ENCODE peak calls at places on chromosomes 13 and 19, in ten cellular contexts. One of them, this sample, is unnamed.

GRCh38 chr13:46492946-46493345 is 60.0 kb upstream of the LRCH1 start:
- DNase-seq in hippocampal formation: no peak
- DNase-seq in activated CD8-positive, alpha-beta memory T cell treated with anti-CD3 and anti-CD28 coated beads, Interleukin-2, amount 50 U/mL, for 4 hours: no peak
- DNase-seq in activated T-cell treated with anti-CD3 and anti-CD28 coated beads, Interleukin-2, amount 50 U/mL, for 4 hours: no peak
- DNase-seq in ovary: no peak
- DNase-seq in mesendoderm: peak
- DNase-seq in activated T-helper 2 cell treated with anti-CD3 and anti-CD28 coated beads, Interferon-gamma antibody, Interleukin-2, Interleukin-4, amounts not matched to agents 10 μg/mL and 5 μg/mL and 100 μg/mL, durations not matched to agents 14 hours and 24 hours and 36 hours: no peak
- DNase-seq in D721Med: no peak
- DNase-seq in NCI-H524: peak
- DNase-seq in tibial artery: no peak
- DNase-seq in this sample: peak

GRCh38 chr19:46461537-46461936 is 9.8 kb downstream of the PNMA8A start:
- DNase-seq in hippocampal formation: no peak
- DNase-seq in activated CD8-positive, alpha-beta memory T cell treated with anti-CD3 and anti-CD28 coated beads, Interleukin-2, amount 50 U/mL, for 4 hours: no peak
- DNase-seq in activated T-cell treated with anti-CD3 and anti-CD28 coated beads, Interleukin-2, amount 50 U/mL, for 4 hours: no peak
- DNase-seq in ovary: no peak
- DNase-seq in mesendoderm: no peak
- DNase-seq in activated T-helper 2 cell treated with anti-CD3 and anti-CD28 coated beads, Interferon-gamma antibody, Interleukin-2, Interleukin-4, amounts not matched to agents 10 μg/mL and 5 μg/mL and 100 μg/mL, durations not matched to agents 14 hours and 24 hours and 36 hours: no peak
- DNase-seq in D721Med: no peak
- DNase-seq in NCI-H524: peak
- DNase-seq in tibial artery: no peak
- DNase-seq in this sample: peak

GRCh38 chr13:45121421-45121820 is 1.1 kb downstream of the GTF2F2 start:
- DNase-seq in hippocampal formation: no peak
- DNase-seq in activated CD8-positive, alpha-beta memory T cell treated with anti-CD3 and anti-CD28 coated beads, Interleukin-2, amount 50 U/mL, for 4 hours: no peak
- DNase-seq in activated T-cell treated with anti-CD3 and anti-CD28 coated beads, Interleukin-2, amount 50 U/mL, for 4 hours: no peak
- DNase-seq in ovary: no peak
- DNase-seq in mesendoderm: peak
- DNase-seq in activated T-helper 2 cell treated with anti-CD3 and anti-CD28 coated beads, Interferon-gamma antibody, Interleukin-2, Interleukin-4, amounts not matched to agents 10 μg/mL and 5 μg/mL and 100 μg/mL, durations not matched to agents 14 hours and 24 hours and 36 hours: no peak
- DNase-seq in D721Med: no peak
- DNase-seq in NCI-H524: no peak
- DNase-seq in tibial artery: no peak
- DNase-seq in this sample: no peak

GRCh38 chr13:106350208-106350607 is 185.3 kb downstream of the EFNB2 start:
- DNase-seq in hippocampal formation: no peak
- DNase-seq in activated CD8-positive, alpha-beta memory T cell treated with anti-CD3 and anti-CD28 coated beads, Interleukin-2, amount 50 U/mL, for 4 hours: no peak
- DNase-seq in activated T-cell treated with anti-CD3 and anti-CD28 coated beads, Interleukin-2, amount 50 U/mL, for 4 hours: no peak
- DNase-seq in ovary: no peak
- DNase-seq in mesendoderm: peak
- DNase-seq in activated T-helper 2 cell treated with anti-CD3 and anti-CD28 coated beads, Interferon-gamma antibody, Interleukin-2, Interleukin-4, amounts not matched to agents 10 μg/mL and 5 μg/mL and 100 μg/mL, durations not matched to agents 14 hours and 24 hours and 36 hours: no peak
- DNase-seq in D721Med: no peak
- DNase-seq in NCI-H524: no peak
- DNase-seq in tibial artery: no peak
- DNase-seq in this sample: no peak

GRCh38 chr19:15251749-15252397 is 19.6 kb upstream of the EPHX3 start:
- DNase-seq in hippocampal formation: no peak
- DNase-seq in activated CD8-positive, alpha-beta memory T cell treated with anti-CD3 and anti-CD28 coated beads, Interleukin-2, amount 50 U/mL, for 4 hours: no peak
- DNase-seq in activated T-cell treated with anti-CD3 and anti-CD28 coated beads, Interleukin-2, amount 50 U/mL, for 4 hours: no peak
- DNase-seq in ovary: peak
- DNase-seq in mesendoderm: peak
- DNase-seq in activated T-helper 2 cell treated with anti-CD3 and anti-CD28 coated beads, Interferon-gamma antibody, Interleukin-2, Interleukin-4, amounts not matched to agents 10 μg/mL and 5 μg/mL and 100 μg/mL, durations not matched to agents 14 hours and 24 hours and 36 hours: no peak
- DNase-seq in D721Med: no peak
- DNase-seq in NCI-H524: peak
- DNase-seq in tibial artery: peak
- DNase-seq in this sample: no peak

GRCh38 chr13:49248433-49249002 is 793 bp downstream of the CDADC1 start:
- DNase-seq in hippocampal formation: no peak
- DNase-seq in activated CD8-positive, alpha-beta memory T cell treated with anti-CD3 and anti-CD28 coated beads, Interleukin-2, amount 50 U/mL, for 4 hours: peak
- DNase-seq in activated T-cell treated with anti-CD3 and anti-CD28 coated beads, Interleukin-2, amount 50 U/mL, for 4 hours: no peak
- DNase-seq in ovary: no peak
- DNase-seq in mesendoderm: no peak
- DNase-seq in activated T-helper 2 cell treated with anti-CD3 and anti-CD28 coated beads, Interferon-gamma antibody, Interleukin-2, Interleukin-4, amounts not matched to agents 10 μg/mL and 5 μg/mL and 100 μg/mL, durations not matched to agents 14 hours and 24 hours and 36 hours: peak
- DNase-seq in D721Med: no peak
- DNase-seq in NCI-H524: no peak
- DNase-seq in tibial artery: no peak
- DNase-seq in this sample: no peak

GRCh38 chr19:56097776-56098175 is 23.3 kb downstream of the ZNF787 start:
- DNase-seq in hippocampal formation: no peak
- DNase-seq in activated CD8-positive, alpha-beta memory T cell treated with anti-CD3 and anti-CD28 coated beads, Interleukin-2, amount 50 U/mL, for 4 hours: no peak
- DNase-seq in activated T-cell treated with anti-CD3 and anti-CD28 coated beads, Interleukin-2, amount 50 U/mL, for 4 hours: no peak
- DNase-seq in ovary: no peak
- DNase-seq in mesendoderm: no peak
- DNase-seq in activated T-helper 2 cell treated with anti-CD3 and anti-CD28 coated beads, Interferon-gamma antibody, Interleukin-2, Interleukin-4, amounts not matched to agents 10 μg/mL and 5 μg/mL and 100 μg/mL, durations not matched to agents 14 hours and 24 hours and 36 hours: no peak
- DNase-seq in D721Med: no peak
- DNase-seq in NCI-H524: no peak
- DNase-seq in tibial artery: no peak
- DNase-seq in this sample: no peak

GRCh38 chr19:42150940-42151339 is 18.7 kb upstream of the POU2F2 start:
- DNase-seq in hippocampal formation: no peak
- DNase-seq in activated CD8-positive, alpha-beta memory T cell treated with anti-CD3 and anti-CD28 coated beads, Interleukin-2, amount 50 U/mL, for 4 hours: no peak
- DNase-seq in activated T-cell treated with anti-CD3 and anti-CD28 coated beads, Interleukin-2, amount 50 U/mL, for 4 hours: no peak
- DNase-seq in ovary: no peak
- DNase-seq in mesendoderm: no peak
- DNase-seq in activated T-helper 2 cell treated with anti-CD3 and anti-CD28 coated beads, Interferon-gamma antibody, Interleukin-2, Interleukin-4, amounts not matched to agents 10 μg/mL and 5 μg/mL and 100 μg/mL, durations not matched to agents 14 hours and 24 hours and 36 hours: no peak
- DNase-seq in D721Med: no peak
- DNase-seq in NCI-H524: no peak
- DNase-seq in tibial artery: no peak
- DNase-seq in this sample: no peak

GRCh38 chr19:14337510-14337909 is 43.7 kb upstream of the ADGRE5 start:
- DNase-seq in hippocampal formation: no peak
- DNase-seq in activated CD8-positive, alpha-beta memory T cell treated with anti-CD3 and anti-CD28 coated beads, Interleukin-2, amount 50 U/mL, for 4 hours: no peak
- DNase-seq in activated T-cell treated with anti-CD3 and anti-CD28 coated beads, Interleukin-2, amount 50 U/mL, for 4 hours: peak
- DNase-seq in ovary: no peak
- DNase-seq in mesendoderm: peak
- DNase-seq in activated T-helper 2 cell treated with anti-CD3 and anti-CD28 coated beads, Interferon-gamma antibody, Interleukin-2, Interleukin-4, amounts not matched to agents 10 μg/mL and 5 μg/mL and 100 μg/mL, durations not matched to agents 14 hours and 24 hours and 36 hours: peak
- DNase-seq in D721Med: no peak
- DNase-seq in NCI-H524: no peak
- DNase-seq in tibial artery: no peak
- DNase-seq in this sample: no peak

GRCh38 chr19:15934332-15935078 is at the start of gene CYP4F11:
- DNase-seq in hippocampal formation: peak
- DNase-seq in activated CD8-positive, alpha-beta memory T cell treated with anti-CD3 and anti-CD28 coated beads, Interleukin-2, amount 50 U/mL, for 4 hours: no peak
- DNase-seq in activated T-cell treated with anti-CD3 and anti-CD28 coated beads, Interleukin-2, amount 50 U/mL, for 4 hours: no peak
- DNase-seq in ovary: peak
- DNase-seq in mesendoderm: no peak
- DNase-seq in activated T-helper 2 cell treated with anti-CD3 and anti-CD28 coated beads, Interferon-gamma antibody, Interleukin-2, Interleukin-4, amounts not matched to agents 10 μg/mL and 5 μg/mL and 100 μg/mL, durations not matched to agents 14 hours and 24 hours and 36 hours: no peak
- DNase-seq in D721Med: no peak
- DNase-seq in NCI-H524: no peak
- DNase-seq in tibial artery: peak
- DNase-seq in this sample: no peak

GRCh38 chr13:113928701-113929627 is 44.9 kb downstream of the C13orf46 start:
- DNase-seq in hippocampal formation: peak
- DNase-seq in activated CD8-positive, alpha-beta memory T cell treated with anti-CD3 and anti-CD28 coated beads, Interleukin-2, amount 50 U/mL, for 4 hours: peak
- DNase-seq in activated T-cell treated with anti-CD3 and anti-CD28 coated beads, Interleukin-2, amount 50 U/mL, for 4 hours: no peak
- DNase-seq in ovary: peak
- DNase-seq in mesendoderm: no peak
- DNase-seq in activated T-helper 2 cell treated with anti-CD3 and anti-CD28 coated beads, Interferon-gamma antibody, Interleukin-2, Interleukin-4, amounts not matched to agents 10 μg/mL and 5 μg/mL and 100 μg/mL, durations not matched to agents 14 hours and 24 hours and 36 hours: no peak
- DNase-seq in D721Med: no peak
- DNase-seq in NCI-H524: no peak
- DNase-seq in tibial artery: peak
- DNase-seq in this sample: no peak

GRCh38 chr19:35345671-35346111 is 2.0 kb upstream of the FFAR1 start:
- DNase-seq in hippocampal formation: no peak
- DNase-seq in activated CD8-positive, alpha-beta memory T cell treated with anti-CD3 and anti-CD28 coated beads, Interleukin-2, amount 50 U/mL, for 4 hours: no peak
- DNase-seq in activated T-cell treated with anti-CD3 and anti-CD28 coated beads, Interleukin-2, amount 50 U/mL, for 4 hours: no peak
- DNase-seq in ovary: no peak
- DNase-seq in mesendoderm: no peak
- DNase-seq in activated T-helper 2 cell treated with anti-CD3 and anti-CD28 coated beads, Interferon-gamma antibody, Interleukin-2, Interleukin-4, amounts not matched to agents 10 μg/mL and 5 μg/mL and 100 μg/mL, durations not matched to agents 14 hours and 24 hours and 36 hours: no peak
- DNase-seq in D721Med: no peak
- DNase-seq in NCI-H524: no peak
- DNase-seq in tibial artery: peak
- DNase-seq in this sample: no peak

GRCh38 chr19:29745253-29745652 is 30.2 kb upstream of the C19orf12 start:
- DNase-seq in hippocampal formation: no peak
- DNase-seq in activated CD8-positive, alpha-beta memory T cell treated with anti-CD3 and anti-CD28 coated beads, Interleukin-2, amount 50 U/mL, for 4 hours: no peak
- DNase-seq in activated T-cell treated with anti-CD3 and anti-CD28 coated beads, Interleukin-2, amount 50 U/mL, for 4 hours: no peak
- DNase-seq in ovary: no peak
- DNase-seq in mesendoderm: peak
- DNase-seq in activated T-helper 2 cell treated with anti-CD3 and anti-CD28 coated beads, Interferon-gamma antibody, Interleukin-2, Interleukin-4, amounts not matched to agents 10 μg/mL and 5 μg/mL and 100 μg/mL, durations not matched to agents 14 hours and 24 hours and 36 hours: no peak
- DNase-seq in D721Med: no peak
- DNase-seq in NCI-H524: no peak
- DNase-seq in tibial artery: no peak
- DNase-seq in this sample: no peak

GRCh38 chr13:34065915-34066314 is 248.0 kb downstream of the RFC3 start:
- DNase-seq in hippocampal formation: no peak
- DNase-seq in activated CD8-positive, alpha-beta memory T cell treated with anti-CD3 and anti-CD28 coated beads, Interleukin-2, amount 50 U/mL, for 4 hours: no peak
- DNase-seq in activated T-cell treated with anti-CD3 and anti-CD28 coated beads, Interleukin-2, amount 50 U/mL, for 4 hours: no peak
- DNase-seq in ovary: no peak
- DNase-seq in mesendoderm: peak
- DNase-seq in activated T-helper 2 cell treated with anti-CD3 and anti-CD28 coated beads, Interferon-gamma antibody, Interleukin-2, Interleukin-4, amounts not matched to agents 10 μg/mL and 5 μg/mL and 100 μg/mL, durations not matched to agents 14 hours and 24 hours and 36 hours: no peak
- DNase-seq in D721Med: no peak
- DNase-seq in NCI-H524: no peak
- DNase-seq in tibial artery: no peak
- DNase-seq in this sample: no peak

GRCh38 chr13:113802090-113802531 is 43.1 kb downstream of the TMEM255B start:
- DNase-seq in hippocampal formation: no peak
- DNase-seq in activated CD8-positive, alpha-beta memory T cell treated with anti-CD3 and anti-CD28 coated beads, Interleukin-2, amount 50 U/mL, for 4 hours: no peak
- DNase-seq in activated T-cell treated with anti-CD3 and anti-CD28 coated beads, Interleukin-2, amount 50 U/mL, for 4 hours: no peak
- DNase-seq in ovary: peak
- DNase-seq in mesendoderm: peak
- DNase-seq in activated T-helper 2 cell treated with anti-CD3 and anti-CD28 coated beads, Interferon-gamma antibody, Interleukin-2, Interleukin-4, amounts not matched to agents 10 μg/mL and 5 μg/mL and 100 μg/mL, durations not matched to agents 14 hours and 24 hours and 36 hours: no peak
- DNase-seq in D721Med: no peak
- DNase-seq in NCI-H524: peak
- DNase-seq in tibial artery: peak
- DNase-seq in this sample: no peak

GRCh38 chr13:40366119-40366518 is 300.3 kb downstream of the FOXO1 start:
- DNase-seq in hippocampal formation: no peak
- DNase-seq in activated CD8-positive, alpha-beta memory T cell treated with anti-CD3 and anti-CD28 coated beads, Interleukin-2, amount 50 U/mL, for 4 hours: no peak
- DNase-seq in activated T-cell treated with anti-CD3 and anti-CD28 coated beads, Interleukin-2, amount 50 U/mL, for 4 hours: no peak
- DNase-seq in ovary: no peak
- DNase-seq in mesendoderm: no peak
- DNase-seq in activated T-helper 2 cell treated with anti-CD3 and anti-CD28 coated beads, Interferon-gamma antibody, Interleukin-2, Interleukin-4, amounts not matched to agents 10 μg/mL and 5 μg/mL and 100 μg/mL, durations not matched to agents 14 hours and 24 hours and 36 hours: no peak
- DNase-seq in D721Med: no peak
- DNase-seq in NCI-H524: no peak
- DNase-seq in tibial artery: no peak
- DNase-seq in this sample: no peak

GRCh38 chr13:52070929-52071523 is 46.5 kb downstream of the UTP14C start:
- DNase-seq in hippocampal formation: no peak
- DNase-seq in activated CD8-positive, alpha-beta memory T cell treated with anti-CD3 and anti-CD28 coated beads, Interleukin-2, amount 50 U/mL, for 4 hours: peak
- DNase-seq in activated T-cell treated with anti-CD3 and anti-CD28 coated beads, Interleukin-2, amount 50 U/mL, for 4 hours: peak
- DNase-seq in ovary: no peak
- DNase-seq in mesendoderm: peak
- DNase-seq in activated T-helper 2 cell treated with anti-CD3 and anti-CD28 coated beads, Interferon-gamma antibody, Interleukin-2, Interleukin-4, amounts not matched to agents 10 μg/mL and 5 μg/mL and 100 μg/mL, durations not matched to agents 14 hours and 24 hours and 36 hours: peak
- DNase-seq in D721Med: no peak
- DNase-seq in NCI-H524: no peak
- DNase-seq in tibial artery: no peak
- DNase-seq in this sample: peak

GRCh38 chr19:35750167-35750566 is 1.8 kb downstream of the LIN37 start:
- DNase-seq in hippocampal formation: no peak
- DNase-seq in activated CD8-positive, alpha-beta memory T cell treated with anti-CD3 and anti-CD28 coated beads, Interleukin-2, amount 50 U/mL, for 4 hours: no peak
- DNase-seq in activated T-cell treated with anti-CD3 and anti-CD28 coated beads, Interleukin-2, amount 50 U/mL, for 4 hours: no peak
- DNase-seq in ovary: no peak
- DNase-seq in mesendoderm: no peak
- DNase-seq in activated T-helper 2 cell treated with anti-CD3 and anti-CD28 coated beads, Interferon-gamma antibody, Interleukin-2, Interleukin-4, amounts not matched to agents 10 μg/mL and 5 μg/mL and 100 μg/mL, durations not matched to agents 14 hours and 24 hours and 36 hours: no peak
- DNase-seq in D721Med: no peak
- DNase-seq in NCI-H524: no peak
- DNase-seq in tibial artery: no peak
- DNase-seq in this sample: no peak

GRCh38 chr13:112891477-112892401 is 77.3 kb upstream of the MCF2L start:
- DNase-seq in hippocampal formation: no peak
- DNase-seq in activated CD8-positive, alpha-beta memory T cell treated with anti-CD3 and anti-CD28 coated beads, Interleukin-2, amount 50 U/mL, for 4 hours: no peak
- DNase-seq in activated T-cell treated with anti-CD3 and anti-CD28 coated beads, Interleukin-2, amount 50 U/mL, for 4 hours: no peak
- DNase-seq in ovary: peak
- DNase-seq in mesendoderm: no peak
- DNase-seq in activated T-helper 2 cell treated with anti-CD3 and anti-CD28 coated beads, Interferon-gamma antibody, Interleukin-2, Interleukin-4, amounts not matched to agents 10 μg/mL and 5 μg/mL and 100 μg/mL, durations not matched to agents 14 hours and 24 hours and 36 hours: no peak
- DNase-seq in D721Med: no peak
- DNase-seq in NCI-H524: no peak
- DNase-seq in tibial artery: no peak
- DNase-seq in this sample: no peak

GRCh38 chr13:110008816-110009215 is 222.4 kb upstream of the IRS2 start:
- DNase-seq in hippocampal formation: no peak
- DNase-seq in activated CD8-positive, alpha-beta memory T cell treated with anti-CD3 and anti-CD28 coated beads, Interleukin-2, amount 50 U/mL, for 4 hours: no peak
- DNase-seq in activated T-cell treated with anti-CD3 and anti-CD28 coated beads, Interleukin-2, amount 50 U/mL, for 4 hours: no peak
- DNase-seq in ovary: no peak
- DNase-seq in mesendoderm: no peak
- DNase-seq in activated T-helper 2 cell treated with anti-CD3 and anti-CD28 coated beads, Interferon-gamma antibody, Interleukin-2, Interleukin-4, amounts not matched to agents 10 μg/mL and 5 μg/mL and 100 μg/mL, durations not matched to agents 14 hours and 24 hours and 36 hours: no peak
- DNase-seq in D721Med: no peak
- DNase-seq in NCI-H524: no peak
- DNase-seq in tibial artery: no peak
- DNase-seq in this sample: no peak

GRCh38 chr19:39319098-39319891 is 1.4 kb downstream of the LRFN1 start:
- DNase-seq in hippocampal formation: no peak
- DNase-seq in activated CD8-positive, alpha-beta memory T cell treated with anti-CD3 and anti-CD28 coated beads, Interleukin-2, amount 50 U/mL, for 4 hours: no peak
- DNase-seq in activated T-cell treated with anti-CD3 and anti-CD28 coated beads, Interleukin-2, amount 50 U/mL, for 4 hours: no peak
- DNase-seq in ovary: no peak
- DNase-seq in mesendoderm: no peak
- DNase-seq in activated T-helper 2 cell treated with anti-CD3 and anti-CD28 coated beads, Interferon-gamma antibody, Interleukin-2, Interleukin-4, amounts not matched to agents 10 μg/mL and 5 μg/mL and 100 μg/mL, durations not matched to agents 14 hours and 24 hours and 36 hours: no peak
- DNase-seq in D721Med: no peak
- DNase-seq in NCI-H524: no peak
- DNase-seq in tibial artery: no peak
- DNase-seq in this sample: no peak

GRCh38 chr13:39025433-39025839 is 12.5 kb downstream of the PROSER1 start:
- DNase-seq in hippocampal formation: no peak
- DNase-seq in activated CD8-positive, alpha-beta memory T cell treated with anti-CD3 and anti-CD28 coated beads, Interleukin-2, amount 50 U/mL, for 4 hours: no peak
- DNase-seq in activated T-cell treated with anti-CD3 and anti-CD28 coated beads, Interleukin-2, amount 50 U/mL, for 4 hours: no peak
- DNase-seq in ovary: no peak
- DNase-seq in mesendoderm: no peak
- DNase-seq in activated T-helper 2 cell treated with anti-CD3 and anti-CD28 coated beads, Interferon-gamma antibody, Interleukin-2, Interleukin-4, amounts not matched to agents 10 μg/mL and 5 μg/mL and 100 μg/mL, durations not matched to agents 14 hours and 24 hours and 36 hours: no peak
- DNase-seq in D721Med: no peak
- DNase-seq in NCI-H524: no peak
- DNase-seq in tibial artery: no peak
- DNase-seq in this sample: no peak

GRCh38 chr13:50509771-50510441 is 333.6 kb downstream of the DLEU7 start:
- DNase-seq in hippocampal formation: no peak
- DNase-seq in activated CD8-positive, alpha-beta memory T cell treated with anti-CD3 and anti-CD28 coated beads, Interleukin-2, amount 50 U/mL, for 4 hours: no peak
- DNase-seq in activated T-cell treated with anti-CD3 and anti-CD28 coated beads, Interleukin-2, amount 50 U/mL, for 4 hours: no peak
- DNase-seq in ovary: no peak
- DNase-seq in mesendoderm: peak
- DNase-seq in activated T-helper 2 cell treated with anti-CD3 and anti-CD28 coated beads, Interferon-gamma antibody, Interleukin-2, Interleukin-4, amounts not matched to agents 10 μg/mL and 5 μg/mL and 100 μg/mL, durations not matched to agents 14 hours and 24 hours and 36 hours: no peak
- DNase-seq in D721Med: no peak
- DNase-seq in NCI-H524: no peak
- DNase-seq in tibial artery: no peak
- DNase-seq in this sample: no peak

GRCh38 chr19:42068756-42069571 is 1.0 kb downstream of the GRIK5 start:
- DNase-seq in hippocampal formation: no peak
- DNase-seq in activated CD8-positive, alpha-beta memory T cell treated with anti-CD3 and anti-CD28 coated beads, Interleukin-2, amount 50 U/mL, for 4 hours: no peak
- DNase-seq in activated T-cell treated with anti-CD3 and anti-CD28 coated beads, Interleukin-2, amount 50 U/mL, for 4 hours: no peak
- DNase-seq in ovary: no peak
- DNase-seq in mesendoderm: peak
- DNase-seq in activated T-helper 2 cell treated with anti-CD3 and anti-CD28 coated beads, Interferon-gamma antibody, Interleukin-2, Interleukin-4, amounts not matched to agents 10 μg/mL and 5 μg/mL and 100 μg/mL, durations not matched to agents 14 hours and 24 hours and 36 hours: no peak
- DNase-seq in D721Med: no peak
- DNase-seq in NCI-H524: no peak
- DNase-seq in tibial artery: no peak
- DNase-seq in this sample: no peak

GRCh38 chr13:51999525-51999924 is 11.7 kb downstream of the ATP7B start:
- DNase-seq in hippocampal formation: no peak
- DNase-seq in activated CD8-positive, alpha-beta memory T cell treated with anti-CD3 and anti-CD28 coated beads, Interleukin-2, amount 50 U/mL, for 4 hours: no peak
- DNase-seq in activated T-cell treated with anti-CD3 and anti-CD28 coated beads, Interleukin-2, amount 50 U/mL, for 4 hours: no peak
- DNase-seq in ovary: no peak
- DNase-seq in mesendoderm: no peak
- DNase-seq in activated T-helper 2 cell treated with anti-CD3 and anti-CD28 coated beads, Interferon-gamma antibody, Interleukin-2, Interleukin-4, amounts not matched to agents 10 μg/mL and 5 μg/mL and 100 μg/mL, durations not matched to agents 14 hours and 24 hours and 36 hours: no peak
- DNase-seq in D721Med: no peak
- DNase-seq in NCI-H524: peak
- DNase-seq in tibial artery: no peak
- DNase-seq in this sample: no peak

GRCh38 chr19:29596885-29597525 is 9.1 kb upstream of the POP4 start:
- DNase-seq in hippocampal formation: no peak
- DNase-seq in activated CD8-positive, alpha-beta memory T cell treated with anti-CD3 and anti-CD28 coated beads, Interleukin-2, amount 50 U/mL, for 4 hours: no peak
- DNase-seq in activated T-cell treated with anti-CD3 and anti-CD28 coated beads, Interleukin-2, amount 50 U/mL, for 4 hours: no peak
- DNase-seq in ovary: no peak
- DNase-seq in mesendoderm: peak
- DNase-seq in activated T-helper 2 cell treated with anti-CD3 and anti-CD28 coated beads, Interferon-gamma antibody, Interleukin-2, Interleukin-4, amounts not matched to agents 10 μg/mL and 5 μg/mL and 100 μg/mL, durations not matched to agents 14 hours and 24 hours and 36 hours: no peak
- DNase-seq in D721Med: no peak
- DNase-seq in NCI-H524: peak
- DNase-seq in tibial artery: no peak
- DNase-seq in this sample: peak

GRCh38 chr13:38872693-38873092 is 117.9 kb downstream of the STOML3 start:
- DNase-seq in hippocampal formation: peak
- DNase-seq in activated CD8-positive, alpha-beta memory T cell treated with anti-CD3 and anti-CD28 coated beads, Interleukin-2, amount 50 U/mL, for 4 hours: peak
- DNase-seq in activated T-cell treated with anti-CD3 and anti-CD28 coated beads, Interleukin-2, amount 50 U/mL, for 4 hours: peak
- DNase-seq in ovary: peak
- DNase-seq in mesendoderm: peak
- DNase-seq in activated T-helper 2 cell treated with anti-CD3 and anti-CD28 coated beads, Interferon-gamma antibody, Interleukin-2, Interleukin-4, amounts not matched to agents 10 μg/mL and 5 μg/mL and 100 μg/mL, durations not matched to agents 14 hours and 24 hours and 36 hours: no peak
- DNase-seq in D721Med: peak
- DNase-seq in NCI-H524: peak
- DNase-seq in tibial artery: no peak
- DNase-seq in this sample: no peak

GRCh38 chr13:55792544-55793178 is 1348.1 kb upstream of the PRR20A start:
- DNase-seq in hippocampal formation: no peak
- DNase-seq in activated CD8-positive, alpha-beta memory T cell treated with anti-CD3 and anti-CD28 coated beads, Interleukin-2, amount 50 U/mL, for 4 hours: no peak
- DNase-seq in activated T-cell treated with anti-CD3 and anti-CD28 coated beads, Interleukin-2, amount 50 U/mL, for 4 hours: no peak
- DNase-seq in ovary: no peak
- DNase-seq in mesendoderm: no peak
- DNase-seq in activated T-helper 2 cell treated with anti-CD3 and anti-CD28 coated beads, Interferon-gamma antibody, Interleukin-2, Interleukin-4, amounts not matched to agents 10 μg/mL and 5 μg/mL and 100 μg/mL, durations not matched to agents 14 hours and 24 hours and 36 hours: no peak
- DNase-seq in D721Med: no peak
- DNase-seq in NCI-H524: no peak
- DNase-seq in tibial artery: no peak
- DNase-seq in this sample: no peak